ENCODE peak calls at places on chromosomes 11 and 22, in nine cellular contexts. One of them, this sample, is unnamed.

GRCh38 chr11:12121011-12121410 is 10.6 kb downstream of the MICAL2 start:
- DNase-seq in mesenchymal stem cell: no peak
- DNase-seq in H9: no peak
- DNase-seq in GM12878: no peak
- DNase-seq in PC-3: no peak
- DNase-seq in keratinocyte: no peak
- DNase-seq in GM23248: no peak
- DNase-seq in fibroblast of lung: no peak
- DNase-seq in IMR-90: no peak
- DNase-seq in this sample: no peak

GRCh38 chr11:92739020-92739419 is 230.4 kb upstream of the MTNR1B start:
- DNase-seq in GM12878: no peak
- DNase-seq in GM23248: peak; percentile 32
- DNase-seq in fibroblast of lung: peak; percentile 94
- DNase-seq in PC-3: no peak
- DNase-seq in IMR-90: peak; percentile 29
- DNase-seq in mesenchymal stem cell: no peak
- DNase-seq in keratinocyte: no peak
- DNase-seq in H9: no peak
- DNase-seq in this sample: no peak

GRCh38 chr11:73295259-73295995 is 12.6 kb upstream of the ARHGEF17 start:
- DNase-seq in H9: peak; percentile 84
- DNase-seq in IMR-90: peak; percentile 91
- DNase-seq in PC-3: peak; percentile 94
- DNase-seq in GM23248: peak; percentile 93
- DNase-seq in GM12878: peak; percentile 31
- DNase-seq in mesenchymal stem cell: peak; percentile 82
- DNase-seq in keratinocyte: no peak
- DNase-seq in fibroblast of lung: peak; percentile 68
- DNase-seq in this sample: peak; percentile 73

GRCh38 chr11:2867142-2867541 is 18.4 kb downstream of the CDKN1C start:
- DNase-seq in mesenchymal stem cell: no peak
- DNase-seq in PC-3: no peak
- DNase-seq in keratinocyte: no peak
- DNase-seq in H9: no peak
- DNase-seq in GM23248: no peak
- DNase-seq in IMR-90: no peak
- DNase-seq in fibroblast of lung: no peak
- DNase-seq in GM12878: no peak
- DNase-seq in this sample: no peak

GRCh38 chr11:61602775-61603569 is 22.1 kb upstream of the SYT7 start:
- DNase-seq in PC-3: peak; percentile 80
- DNase-seq in mesenchymal stem cell: peak; percentile 77
- DNase-seq in GM23248: peak; percentile 98
- DNase-seq in GM12878: no peak
- DNase-seq in fibroblast of lung: peak; percentile 98
- DNase-seq in keratinocyte: peak; percentile 97
- DNase-seq in H9: no peak
- DNase-seq in IMR-90: peak; percentile 96
- DNase-seq in this sample: peak; percentile 94

GRCh38 chr11:59754494-59754858 is 700 bp upstream of the STX3 start:
- DNase-seq in GM23248: peak; percentile 46
- DNase-seq in keratinocyte: no peak
- DNase-seq in GM12878: no peak
- DNase-seq in H9: no peak
- DNase-seq in fibroblast of lung: no peak
- DNase-seq in PC-3: no peak
- DNase-seq in IMR-90: peak; percentile 3
- DNase-seq in mesenchymal stem cell: no peak
- DNase-seq in this sample: no peak

GRCh38 chr11:6357222-6357621 is 33.1 kb upstream of the SMPD1 start:
- DNase-seq in IMR-90: peak; percentile 95
- DNase-seq in keratinocyte: peak; percentile 28
- DNase-seq in H9: no peak
- DNase-seq in PC-3: peak; percentile 63
- DNase-seq in GM12878: no peak
- DNase-seq in fibroblast of lung: peak; percentile 71
- DNase-seq in mesenchymal stem cell: peak; percentile 87
- DNase-seq in GM23248: peak; percentile 99
- DNase-seq in this sample: no peak

GRCh38 chr11:134513585-134514120 is 101.6 kb upstream of the B3GAT1 start:
- DNase-seq in keratinocyte: no peak
- DNase-seq in mesenchymal stem cell: no peak
- DNase-seq in GM23248: no peak
- DNase-seq in PC-3: no peak
- DNase-seq in IMR-90: no peak
- DNase-seq in GM12878: no peak
- DNase-seq in H9: no peak
- DNase-seq in fibroblast of lung: no peak
- DNase-seq in this sample: peak; percentile 55

GRCh38 chr11:103633819-103634590 is 402.4 kb upstream of the DDI1 start:
- DNase-seq in fibroblast of lung: no peak
- DNase-seq in IMR-90: no peak
- DNase-seq in PC-3: no peak
- DNase-seq in H9: no peak
- DNase-seq in GM12878: no peak
- DNase-seq in mesenchymal stem cell: no peak
- DNase-seq in GM23248: peak; percentile 20
- DNase-seq in keratinocyte: no peak
- DNase-seq in this sample: no peak

GRCh38 chr11:103631841-103632240 is 404.6 kb upstream of the DDI1 start:
- DNase-seq in mesenchymal stem cell: no peak
- DNase-seq in GM12878: no peak
- DNase-seq in H9: no peak
- DNase-seq in GM23248: peak; percentile 22
- DNase-seq in fibroblast of lung: peak; percentile 56
- DNase-seq in keratinocyte: no peak
- DNase-seq in IMR-90: no peak
- DNase-seq in PC-3: peak; percentile 48
- DNase-seq in this sample: no peak

GRCh38 chr11:103633037-103633788 is 403.2 kb upstream of the DDI1 start:
- DNase-seq in fibroblast of lung: peak; percentile 17
- DNase-seq in PC-3: no peak
- DNase-seq in H9: no peak
- DNase-seq in GM12878: no peak
- DNase-seq in GM23248: peak; percentile 56
- DNase-seq in mesenchymal stem cell: peak; percentile 35
- DNase-seq in keratinocyte: no peak
- DNase-seq in IMR-90: peak; percentile 59
- DNase-seq in this sample: no peak

GRCh38 chr11:103636232-103636631 is 400.2 kb upstream of the DDI1 start:
- DNase-seq in PC-3: no peak
- DNase-seq in GM12878: no peak
- DNase-seq in mesenchymal stem cell: no peak
- DNase-seq in GM23248: no peak
- DNase-seq in IMR-90: no peak
- DNase-seq in fibroblast of lung: no peak
- DNase-seq in keratinocyte: no peak
- DNase-seq in H9: no peak
- DNase-seq in this sample: no peak

GRCh38 chr11:103637250-103637649 is 399.2 kb upstream of the DDI1 start:
- DNase-seq in fibroblast of lung: no peak
- DNase-seq in keratinocyte: no peak
- DNase-seq in H9: no peak
- DNase-seq in PC-3: peak; percentile 29
- DNase-seq in mesenchymal stem cell: no peak
- DNase-seq in GM23248: peak; percentile 72
- DNase-seq in GM12878: no peak
- DNase-seq in IMR-90: peak; percentile 55
- DNase-seq in this sample: no peak
- H3K9ac ChIP-seq in fibroblast of lung: no peak overlapping the region
- H3K9ac ChIP-seq in keratinocyte: no peak overlapping the region
- H3K9ac ChIP-seq in H9: no peak overlapping the region
- H3K9ac ChIP-seq in PC-3: no peak overlapping the region
- H3K9ac ChIP-seq in mesenchymal stem cell: no peak overlapping the region
- H3K9ac ChIP-seq in GM23248: no peak overlapping the region
- H3K9ac ChIP-seq in GM12878: no peak overlapping the region
- H3K9ac ChIP-seq in IMR-90: no peak overlapping the region
- H3K9ac ChIP-seq in this sample: no peak overlapping the region

DNA sequence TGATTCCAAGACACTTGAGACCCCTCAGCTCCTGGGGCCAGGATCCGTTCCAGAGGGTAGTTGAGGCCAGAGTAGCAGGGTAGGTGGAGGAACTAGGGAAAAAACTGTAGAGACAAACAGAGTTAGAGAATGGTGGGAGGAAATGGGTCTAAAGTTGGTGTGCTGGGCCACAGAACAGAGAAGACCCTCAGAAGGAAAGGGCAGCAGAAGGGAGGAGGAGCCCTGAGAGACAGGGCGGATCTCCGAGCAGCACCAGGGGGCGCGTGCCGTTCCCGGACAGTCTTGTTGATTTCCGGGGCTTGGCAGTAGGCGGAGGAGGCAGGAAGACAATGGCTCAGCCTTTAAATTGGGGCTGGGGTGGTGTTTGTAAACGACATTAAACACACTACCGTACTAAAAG is 2.4 kb upstream of the CECR2 start:
- DNase-seq in GM23248: no peak
- DNase-seq in PC-3: no peak
- DNase-seq in keratinocyte: no peak
- DNase-seq in mesenchymal stem cell: no peak
- DNase-seq in IMR-90: no peak
- DNase-seq in GM12878: no peak
- DNase-seq in H9: peak; percentile 85
- DNase-seq in fibroblast of lung: peak; percentile 50
- DNase-seq in this sample: no peak
- H3K9ac ChIP-seq in GM23248: no peak overlapping the region
- H3K9ac ChIP-seq in PC-3: no peak overlapping the region
- H3K9ac ChIP-seq in keratinocyte: no peak overlapping the region
- H3K9ac ChIP-seq in mesenchymal stem cell: no peak overlapping the region
- H3K9ac ChIP-seq in IMR-90: no peak overlapping the region
- H3K9ac ChIP-seq in GM12878: no peak overlapping the region
- H3K9ac ChIP-seq in H9: no peak overlapping the region
- H3K9ac ChIP-seq in fibroblast of lung: no peak overlapping the region
- H3K9ac ChIP-seq in this sample: no peak overlapping the region

GRCh38 chr11:120066738-120067303 is 71.1 kb downstream of the TRIM29 start:
- DNase-seq in keratinocyte: no peak
- DNase-seq in mesenchymal stem cell: no peak
- DNase-seq in H9: no peak
- DNase-seq in fibroblast of lung: no peak
- DNase-seq in GM12878: no peak
- DNase-seq in IMR-90: no peak
- DNase-seq in GM23248: no peak
- DNase-seq in PC-3: no peak
- DNase-seq in this sample: no peak

GRCh38 chr11:120063686-120064340 is 74.1 kb downstream of the TRIM29 start:
- DNase-seq in PC-3: no peak
- DNase-seq in H9: peak; percentile 11
- DNase-seq in fibroblast of lung: no peak
- DNase-seq in IMR-90: no peak
- DNase-seq in GM23248: no peak
- DNase-seq in mesenchymal stem cell: no peak
- DNase-seq in keratinocyte: no peak
- DNase-seq in GM12878: no peak
- DNase-seq in this sample: no peak

GRCh38 chr11:120065876-120066275 is 72.0 kb downstream of the TRIM29 start:
- DNase-seq in keratinocyte: no peak
- DNase-seq in fibroblast of lung: no peak
- DNase-seq in GM12878: no peak
- DNase-seq in PC-3: no peak
- DNase-seq in IMR-90: no peak
- DNase-seq in mesenchymal stem cell: no peak
- DNase-seq in H9: peak; percentile 6
- DNase-seq in GM23248: no peak
- DNase-seq in this sample: no peak

GRCh38 chr11:120064341-120064740 is 73.6 kb downstream of the TRIM29 start:
- DNase-seq in GM23248: no peak
- DNase-seq in mesenchymal stem cell: no peak
- DNase-seq in IMR-90: no peak
- DNase-seq in H9: peak; percentile 12
- DNase-seq in fibroblast of lung: no peak
- DNase-seq in keratinocyte: no peak
- DNase-seq in GM12878: no peak
- DNase-seq in PC-3: no peak
- DNase-seq in this sample: no peak

DNA sequence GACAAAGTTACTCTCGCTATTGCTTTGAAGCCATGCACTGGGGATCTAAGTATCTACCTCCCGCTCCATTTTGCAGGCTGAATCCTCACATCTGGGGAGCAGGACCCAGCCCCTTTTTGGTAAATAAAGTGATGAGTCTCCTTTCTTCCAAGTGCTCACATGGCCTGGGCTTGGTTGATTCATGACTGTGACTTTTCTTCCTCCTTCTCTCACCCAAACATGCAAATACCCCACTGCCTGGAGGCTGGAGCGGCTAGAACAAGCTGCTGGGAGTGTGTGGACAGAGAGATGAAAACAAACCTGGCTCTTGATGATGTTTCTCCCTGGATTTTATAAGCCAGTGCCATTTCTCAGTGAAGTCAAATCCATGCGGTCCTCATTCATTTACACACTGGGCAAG is 72.7 kb downstream of the TRIM29 start:
- DNase-seq in mesenchymal stem cell: no peak
- DNase-seq in keratinocyte: no peak
- DNase-seq in PC-3: no peak
- DNase-seq in IMR-90: no peak
- DNase-seq in GM23248: no peak
- DNase-seq in H9: peak; percentile 10
- DNase-seq in fibroblast of lung: no peak
- DNase-seq in GM12878: no peak
- DNase-seq in this sample: no peak
- H3K9ac ChIP-seq in mesenchymal stem cell: no peak overlapping the region
- H3K9ac ChIP-seq in keratinocyte: no peak overlapping the region
- H3K9ac ChIP-seq in PC-3: no peak overlapping the region
- H3K9ac ChIP-seq in IMR-90: no peak overlapping the region
- H3K9ac ChIP-seq in GM23248: no peak overlapping the region
- H3K9ac ChIP-seq in H9: no peak overlapping the region
- H3K9ac ChIP-seq in fibroblast of lung: no peak overlapping the region
- H3K9ac ChIP-seq in GM12878: no peak overlapping the region
- H3K9ac ChIP-seq in this sample: no peak overlapping the region

GRCh38 chr11:122192634-122193245 is 76.7 kb upstream of the BLID start:
- DNase-seq in IMR-90: peak; percentile 62
- DNase-seq in GM12878: no peak
- DNase-seq in GM23248: peak; percentile 82
- DNase-seq in PC-3: peak; percentile 53
- DNase-seq in fibroblast of lung: peak; percentile 64
- DNase-seq in mesenchymal stem cell: peak; percentile 73
- DNase-seq in H9: no peak
- DNase-seq in keratinocyte: no peak
- DNase-seq in this sample: no peak

GRCh38 chr11:122193457-122193856 is 77.4 kb upstream of the BLID start:
- DNase-seq in H9: no peak
- DNase-seq in GM12878: no peak
- DNase-seq in IMR-90: no peak
- DNase-seq in GM23248: no peak
- DNase-seq in mesenchymal stem cell: no peak
- DNase-seq in PC-3: no peak
- DNase-seq in keratinocyte: no peak
- DNase-seq in fibroblast of lung: no peak
- DNase-seq in this sample: no peak

GRCh38 chr11:122186439-122187080 is 70.5 kb upstream of the BLID start:
- DNase-seq in PC-3: peak; percentile 87
- DNase-seq in fibroblast of lung: peak; percentile 100
- DNase-seq in GM23248: peak; percentile 98
- DNase-seq in keratinocyte: no peak
- DNase-seq in mesenchymal stem cell: peak; percentile 98
- DNase-seq in H9: no peak
- DNase-seq in GM12878: no peak
- DNase-seq in IMR-90: peak; percentile 97
- DNase-seq in this sample: no peak

GRCh38 chr11:122187373-122188165 is 71.6 kb upstream of the BLID start:
- DNase-seq in H9: no peak
- DNase-seq in IMR-90: no peak
- DNase-seq in GM23248: no peak
- DNase-seq in mesenchymal stem cell: no peak
- DNase-seq in keratinocyte: no peak
- DNase-seq in GM12878: no peak
- DNase-seq in PC-3: no peak
- DNase-seq in fibroblast of lung: no peak
- DNase-seq in this sample: no peak

DNA sequence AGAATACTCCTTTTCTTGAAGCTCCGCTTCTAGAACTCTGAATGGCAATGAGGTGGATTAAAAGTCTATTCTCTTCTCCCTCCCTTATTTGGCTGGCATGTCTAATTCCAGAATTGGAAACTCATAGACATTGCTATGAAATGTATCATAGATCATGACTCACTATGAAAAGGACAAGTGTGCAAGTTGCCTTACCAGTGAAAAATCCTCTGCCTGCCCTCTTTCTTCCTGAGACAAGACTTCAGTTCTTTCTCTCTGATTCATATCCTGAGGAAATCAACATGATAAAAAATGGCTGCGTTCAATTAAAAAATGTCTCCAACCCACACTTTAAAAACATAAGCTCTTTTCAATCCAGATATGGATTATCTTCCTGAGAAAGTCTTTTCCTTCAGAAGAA is 73.2 kb upstream of the BLID start:
- DNase-seq in keratinocyte: peak; percentile 83
- DNase-seq in PC-3: peak; percentile 98
- DNase-seq in GM12878: no peak
- DNase-seq in mesenchymal stem cell: peak; percentile 93
- DNase-seq in H9: no peak
- DNase-seq in GM23248: peak; percentile 96
- DNase-seq in IMR-90: peak; percentile 98
- DNase-seq in fibroblast of lung: peak; percentile 95
- DNase-seq in this sample: no peak
- H3K9ac ChIP-seq in keratinocyte: no peak overlapping the region
- H3K9ac ChIP-seq in PC-3: peak overlapping the region; percentile 69
- H3K9ac ChIP-seq in GM12878: no peak overlapping the region
- H3K9ac ChIP-seq in mesenchymal stem cell: peak overlapping the region; percentile 79
- H3K9ac ChIP-seq in H9: no peak overlapping the region
- H3K9ac ChIP-seq in GM23248: peak overlapping the region; percentile 13
- H3K9ac ChIP-seq in IMR-90: peak overlapping the region; percentile 56
- H3K9ac ChIP-seq in fibroblast of lung: no peak overlapping the region
- H3K9ac ChIP-seq in this sample: no peak overlapping the region